ENCODE peak calls at places on chromosomes 4 and X, in five cellular contexts. One of them, this sample, is unnamed.

GRCh38 chrX:35726176-35726575 is 72.0 kb upstream of the MAGEB16 start:
- DNase-seq in stimulated activated CD8-positive, alpha-beta memory T cell treated with anti-CD3 and anti-CD28 coated beads, Interleukin-2, amount 100 ng/mL, for 1 hour: no peak
- DNase-seq in effector CD4-positive, alpha-beta T cell: no peak
- DNase-seq in HCEC 1CT: no peak
- DNase-seq in B cell: no peak
- DNase-seq in this sample: no peak

GRCh38 chr4:2365054-2365912 is 53.2 kb downstream of the ZFYVE28 start:
- DNase-seq in stimulated activated CD8-positive, alpha-beta memory T cell treated with anti-CD3 and anti-CD28 coated beads, Interleukin-2, amount 100 ng/mL, for 1 hour: no peak
- DNase-seq in effector CD4-positive, alpha-beta T cell: no peak
- DNase-seq in HCEC 1CT: no peak
- DNase-seq in B cell: no peak
- DNase-seq in this sample: no peak

GRCh38 chr4:87697945-87698344 is 47.9 kb downstream of the DMP1 start:
- DNase-seq in stimulated activated CD8-positive, alpha-beta memory T cell treated with anti-CD3 and anti-CD28 coated beads, Interleukin-2, amount 100 ng/mL, for 1 hour: no peak
- DNase-seq in effector CD4-positive, alpha-beta T cell: no peak
- DNase-seq in HCEC 1CT: no peak
- DNase-seq in B cell: no peak
- DNase-seq in this sample: no peak

GRCh38 chr4:56128231-56128630 is 179.5 kb downstream of the CEP135 start:
- DNase-seq in stimulated activated CD8-positive, alpha-beta memory T cell treated with anti-CD3 and anti-CD28 coated beads, Interleukin-2, amount 100 ng/mL, for 1 hour: no peak
- DNase-seq in effector CD4-positive, alpha-beta T cell: no peak
- DNase-seq in HCEC 1CT: peak; percentile 54
- DNase-seq in B cell: no peak
- DNase-seq in this sample: peak; percentile 61

GRCh38 chrX:134171661-134172587 is 65.1 kb upstream of the CCDC160 start:
- DNase-seq in stimulated activated CD8-positive, alpha-beta memory T cell treated with anti-CD3 and anti-CD28 coated beads, Interleukin-2, amount 100 ng/mL, for 1 hour: no peak
- DNase-seq in effector CD4-positive, alpha-beta T cell: no peak
- DNase-seq in HCEC 1CT: no peak
- DNase-seq in B cell: peak; percentile 40
- DNase-seq in this sample: peak; percentile 30

GRCh38 chr4:146647615-146648383 is 9.1 kb downstream of the POU4F2 start:
- DNase-seq in stimulated activated CD8-positive, alpha-beta memory T cell treated with anti-CD3 and anti-CD28 coated beads, Interleukin-2, amount 100 ng/mL, for 1 hour: no peak
- DNase-seq in effector CD4-positive, alpha-beta T cell: no peak
- DNase-seq in HCEC 1CT: no peak
- DNase-seq in B cell: no peak
- DNase-seq in this sample: no peak

GRCh38 chrX:105462191-105462590 is 241.7 kb upstream of the TEX13A start:
- DNase-seq in stimulated activated CD8-positive, alpha-beta memory T cell treated with anti-CD3 and anti-CD28 coated beads, Interleukin-2, amount 100 ng/mL, for 1 hour: no peak
- DNase-seq in effector CD4-positive, alpha-beta T cell: no peak
- DNase-seq in HCEC 1CT: peak; percentile 21
- DNase-seq in B cell: no peak
- DNase-seq in this sample: peak; percentile 4

GRCh38 chr4:17781072-17781830 is at the start of gene FAM184B:
- DNase-seq in stimulated activated CD8-positive, alpha-beta memory T cell treated with anti-CD3 and anti-CD28 coated beads, Interleukin-2, amount 100 ng/mL, for 1 hour: no peak
- DNase-seq in effector CD4-positive, alpha-beta T cell: no peak
- DNase-seq in HCEC 1CT: no peak
- DNase-seq in B cell: no peak
- DNase-seq in this sample: no peak

GRCh38 chr4:152094851-152095700 is 334.3 kb upstream of the GATB start:
- DNase-seq in stimulated activated CD8-positive, alpha-beta memory T cell treated with anti-CD3 and anti-CD28 coated beads, Interleukin-2, amount 100 ng/mL, for 1 hour: no peak
- DNase-seq in effector CD4-positive, alpha-beta T cell: no peak
- DNase-seq in HCEC 1CT: peak; percentile 43
- DNase-seq in B cell: no peak
- DNase-seq in this sample: no peak

GRCh38 chr4:30068234-30068633 is 651.9 kb upstream of the PCDH7 start:
- DNase-seq in stimulated activated CD8-positive, alpha-beta memory T cell treated with anti-CD3 and anti-CD28 coated beads, Interleukin-2, amount 100 ng/mL, for 1 hour: no peak
- DNase-seq in effector CD4-positive, alpha-beta T cell: no peak
- DNase-seq in HCEC 1CT: no peak
- DNase-seq in B cell: no peak
- DNase-seq in this sample: no peak

GRCh38 chr4:154422152-154422551 is 69.4 kb downstream of the DCHS2 start:
- DNase-seq in stimulated activated CD8-positive, alpha-beta memory T cell treated with anti-CD3 and anti-CD28 coated beads, Interleukin-2, amount 100 ng/mL, for 1 hour: no peak
- DNase-seq in effector CD4-positive, alpha-beta T cell: no peak
- DNase-seq in HCEC 1CT: no peak
- DNase-seq in B cell: no peak
- DNase-seq in this sample: no peak

GRCh38 chr4:96776922-96777510 is 937.1 kb downstream of the PDHA2 start:
- DNase-seq in stimulated activated CD8-positive, alpha-beta memory T cell treated with anti-CD3 and anti-CD28 coated beads, Interleukin-2, amount 100 ng/mL, for 1 hour: no peak
- DNase-seq in effector CD4-positive, alpha-beta T cell: no peak
- DNase-seq in HCEC 1CT: no peak
- DNase-seq in B cell: no peak
- DNase-seq in this sample: no peak

GRCh38 chrX:39771089-39771488 is 326.7 kb downstream of the BCOR start:
- DNase-seq in stimulated activated CD8-positive, alpha-beta memory T cell treated with anti-CD3 and anti-CD28 coated beads, Interleukin-2, amount 100 ng/mL, for 1 hour: no peak
- DNase-seq in effector CD4-positive, alpha-beta T cell: no peak
- DNase-seq in HCEC 1CT: no peak
- DNase-seq in B cell: no peak
- DNase-seq in this sample: no peak

GRCh38 chr4:73603307-73603710 is 16.9 kb downstream of the RASSF6 start:
- DNase-seq in stimulated activated CD8-positive, alpha-beta memory T cell treated with anti-CD3 and anti-CD28 coated beads, Interleukin-2, amount 100 ng/mL, for 1 hour: no peak
- DNase-seq in effector CD4-positive, alpha-beta T cell: no peak
- DNase-seq in HCEC 1CT: peak; percentile 48
- DNase-seq in B cell: peak; percentile 19
- DNase-seq in this sample: no peak

This sample was measured in HS-5.